ENCODE peak calls at places on chromosomes 7 and 10, in five cellular contexts. Z is gastrocnemius medialis; E is CD8-positive, alpha-beta T cell; W is SHP77; O is NCI-H69. B is an unnamed sample.
A peak's percentile ranks its signal among the peaks of the same experiment; 100 is the strongest.

GRCh38 chr10:34092891-34093290 is 722.2 kb downstream of the PARD3 start:
- DNase-seq in Z (no peak), O (no peak), E (no peak), W (no peak), B (no peak)

GRCh38 chr7:44057849-44058758 is 7.3 kb downstream of the PGAM2 start:
- DNase-seq in O (no peak), W (no peak), E (no peak), Z (peak; percentile 15), B (no peak)

GRCh38 chr7:91875851-91876250 is 4.7 kb downstream of the MTERF1 start:
- DNase-seq in W (no peak), O (no peak), E (no peak), Z (no peak), B (no peak)

GRCh38 chr10:133072776-133073390 is 14.8 kb upstream of the ADGRA1 start:
- DNase-seq in Z (no peak), W (no peak), O (no peak), E (no peak), B (no peak)

GRCh38 chr10:96056787-96057186 is 13.4 kb downstream of the CCNJ start:
- DNase-seq in E (no peak), Z (no peak), O (no peak), W (no peak), B (no peak)

GRCh38 chr10:43026039-43026973 is 50.6 kb upstream of the RET start:
- DNase-seq in O (no peak), Z (no peak), W (peak; percentile 60), E (no peak), B (no peak)

GRCh38 chr7:4830176-4830575 is 31.7 kb downstream of the PAPOLB start:
- DNase-seq in O (peak; percentile 70), W (peak; percentile 93), Z (no peak), E (peak; percentile 40), B (no peak)

GRCh38 chr10:79142522-79143309 is 74.0 kb downstream of the ZMIZ1 start:
- DNase-seq in W (no peak), Z (no peak), E (no peak), O (no peak), B (no peak)

GRCh38 chr10:79940431-79940830 is 8.5 kb downstream of the SFTPD start:
- DNase-seq in Z (no peak), W (no peak), E (no peak), O (no peak), B (no peak)

GRCh38 chr7:85022064-85022697 is 164.7 kb downstream of the SEMA3D start:
- DNase-seq in O (peak; percentile 14), W (no peak), Z (no peak), E (no peak), B (no peak)

GRCh38 chr10:96895662-96896424 is 63.7 kb downstream of the LCOR start:
- DNase-seq in Z (no peak), E (no peak), W (no peak), O (no peak), B (no peak)

GRCh38 chr7:3579638-3580219 is 278.7 kb downstream of the SDK1 start:
- DNase-seq in O (no peak), E (no peak), Z (no peak), W (no peak), B (no peak)

GRCh38 chr10:79079074-79079397 is 10.3 kb downstream of the ZMIZ1 start:
- DNase-seq in Z (no peak), E (no peak), O (no peak), W (no peak), B (no peak)

GRCh38 chr7:143492799-143493568 is 15.3 kb downstream of the TAS2R41 start:
- DNase-seq in E (no peak), O (no peak), W (no peak), Z (no peak), B (peak; percentile 11)

GRCh38 chr10:78139336-78139735 is 105.7 kb downstream of the RPS24 start:
- DNase-seq in E (no peak), Z (no peak), W (no peak), O (no peak), B (no peak)

GRCh38 chr10:48224979-48225560 is 49.4 kb downstream of the FRMPD2 start:
- DNase-seq in O (no peak), E (no peak), W (no peak), Z (no peak), B (no peak)

GRCh38 chr7:100119701-100120517 is 475 bp downstream of the CNPY4 start:
- DNase-seq in W (peak; percentile 56), Z (peak; percentile 63), O (peak; percentile 73), E (peak; percentile 52), B (peak; percentile 50)

GRCh38 chr10:71978476-71978875 is 14.3 kb downstream of the CHST3 start:
- DNase-seq in O (peak; percentile 34), E (no peak), Z (no peak), W (no peak), B (no peak)

GRCh38 chr7:50336909-50337703 is 32.6 kb downstream of the IKZF1 start:
- DNase-seq in W (no peak), Z (no peak), O (no peak), E (no peak), B (no peak)